ENCODE peak calls at places on chromosomes 6 and 20, in four cellular contexts. One of them, this sample, is unnamed.

GRCh38 chr6:98124176-98124575 is 710.2 kb upstream of the POU3F2 start:
- DNase-seq in IMR-90: no peak
- DNase-seq in adrenal gland: no peak
- DNase-seq in GM12891: no peak
- DNase-seq in this sample: no peak

GRCh38 chr6:14105547-14105946 is 12.0 kb upstream of the CD83 start:
- DNase-seq in IMR-90: no peak
- DNase-seq in adrenal gland: no peak
- DNase-seq in GM12891: no peak
- DNase-seq in this sample: no peak

GRCh38 chr20:44747166-44748004 is 1.7 kb downstream of the KCNK15 start:
- DNase-seq in IMR-90: peak; percentile 53
- DNase-seq in adrenal gland: peak; percentile 82
- DNase-seq in GM12891: peak; percentile 69
- DNase-seq in this sample: peak; percentile 61

GRCh38 chr6:118485601-118486550 is 62.2 kb upstream of the PLN start:
- DNase-seq in IMR-90: peak; percentile 34
- DNase-seq in adrenal gland: no peak
- DNase-seq in GM12891: no peak
- DNase-seq in this sample: no peak

GRCh38 chr20:44011251-44011940 is 96.7 kb downstream of the TOX2 start:
- DNase-seq in IMR-90: no peak
- DNase-seq in adrenal gland: no peak
- DNase-seq in GM12891: no peak
- DNase-seq in this sample: no peak

GRCh38 chr6:40485795-40486194 is 101.4 kb downstream of the LRFN2 start:
- DNase-seq in IMR-90: no peak
- DNase-seq in adrenal gland: no peak
- DNase-seq in GM12891: no peak
- DNase-seq in this sample: no peak

GRCh38 chr20:63084563-63084927 is 77.8 kb upstream of the BHLHE23 start:
- DNase-seq in IMR-90: no peak
- DNase-seq in adrenal gland: no peak
- DNase-seq in GM12891: no peak
- DNase-seq in this sample: peak; percentile 8

GRCh38 chr20:54665812-54666211 is 190.4 kb downstream of the DOK5 start:
- DNase-seq in IMR-90: no peak
- DNase-seq in adrenal gland: no peak
- DNase-seq in GM12891: no peak
- DNase-seq in this sample: no peak

GRCh38 chr20:47573586-47573985 is 71.9 kb downstream of the NCOA3 start:
- DNase-seq in IMR-90: no peak
- DNase-seq in adrenal gland: no peak
- DNase-seq in GM12891: no peak
- DNase-seq in this sample: no peak

GRCh38 chr20:34977365-34978091 is 21.9 kb downstream of the MYH7B start:
- DNase-seq in IMR-90: no peak
- DNase-seq in adrenal gland: no peak
- DNase-seq in GM12891: no peak
- DNase-seq in this sample: no peak

GRCh38 chr6:151403919-151404308 is 12.6 kb upstream of the ZBTB2 start:
- DNase-seq in IMR-90: no peak
- DNase-seq in adrenal gland: no peak
- DNase-seq in GM12891: no peak
- DNase-seq in this sample: no peak

GRCh38 chr6:166515072-166515810 is 71.2 kb downstream of the RAMACL start:
- DNase-seq in IMR-90: peak; percentile 93
- DNase-seq in adrenal gland: no peak
- DNase-seq in GM12891: no peak
- DNase-seq in this sample: no peak

GRCh38 chr20:23147964-23148720 is 62.0 kb upstream of the CD93 start:
- DNase-seq in IMR-90: peak; percentile 90
- DNase-seq in adrenal gland: peak; percentile 81
- DNase-seq in GM12891: no peak
- DNase-seq in this sample: peak; percentile 60

GRCh38 chr6:123715243-123715863 is 78.6 kb upstream of the TRDN start:
- DNase-seq in IMR-90: no peak
- DNase-seq in adrenal gland: peak; percentile 20
- DNase-seq in GM12891: no peak
- DNase-seq in this sample: no peak

GRCh38 chr6:136011475-136011874 is 160.0 kb downstream of the PDE7B start:
- DNase-seq in IMR-90: peak; percentile 48
- DNase-seq in adrenal gland: no peak
- DNase-seq in GM12891: no peak
- DNase-seq in this sample: no peak

GRCh38 chr20:37395921-37396519 is 50.1 kb downstream of the SRC start:
- DNase-seq in IMR-90: no peak
- DNase-seq in adrenal gland: no peak
- DNase-seq in GM12891: no peak
- DNase-seq in this sample: no peak

GRCh38 chr6:74631558-74631957 is 574.3 kb downstream of the COL12A1 start:
- DNase-seq in IMR-90: peak; percentile 25
- DNase-seq in adrenal gland: no peak
- DNase-seq in GM12891: no peak
- DNase-seq in this sample: no peak

GRCh38 chr6:170291271-170292110 is 613 bp upstream of the DLL1 start:
- DNase-seq in IMR-90: no peak
- DNase-seq in adrenal gland: peak; percentile 71
- DNase-seq in GM12891: no peak
- DNase-seq in this sample: peak; percentile 71

GRCh38 chr6:42084889-42085288 is 34.6 kb downstream of the TAF8 start:
- DNase-seq in IMR-90: peak; percentile 32
- DNase-seq in adrenal gland: no peak
- DNase-seq in GM12891: no peak
- DNase-seq in this sample: no peak

GRCh38 chr20:2756056-2756611 is 44.3 kb downstream of the CPXM1 start:
- DNase-seq in IMR-90: peak; percentile 51
- DNase-seq in adrenal gland: no peak
- DNase-seq in GM12891: no peak
- DNase-seq in this sample: peak; percentile 48

GRCh38 chr20:24665741-24666191 is 196.3 kb downstream of the SYNDIG1 start:
- DNase-seq in IMR-90: no peak
- DNase-seq in adrenal gland: no peak
- DNase-seq in GM12891: no peak
- DNase-seq in this sample: peak; percentile 32

GRCh38 chr6:49933526-49933925 is 30.4 kb downstream of the DEFB114 start:
- DNase-seq in IMR-90: no peak
- DNase-seq in adrenal gland: no peak
- DNase-seq in GM12891: no peak
- DNase-seq in this sample: no peak

GRCh38 chr6:56594699-56595098 is 48.0 kb downstream of the DST start:
- DNase-seq in IMR-90: no peak
- DNase-seq in adrenal gland: no peak
- DNase-seq in GM12891: no peak
- DNase-seq in this sample: no peak

GRCh38 chr6:150296890-150297289 is 71.9 kb upstream of the IYD start:
- DNase-seq in IMR-90: no peak
- DNase-seq in adrenal gland: no peak
- DNase-seq in GM12891: no peak
- DNase-seq in this sample: no peak

GRCh38 chr20:24622856-24623255 is 153.4 kb downstream of the SYNDIG1 start:
- DNase-seq in IMR-90: no peak
- DNase-seq in adrenal gland: no peak
- DNase-seq in GM12891: no peak
- DNase-seq in this sample: no peak

GRCh38 chr20:35318502-35319157 is 26.4 kb upstream of the FAM83C start:
- DNase-seq in IMR-90: peak; percentile 90
- DNase-seq in adrenal gland: no peak
- DNase-seq in GM12891: no peak
- DNase-seq in this sample: peak; percentile 58

GRCh38 chr20:10338781-10339180 is 95.2 kb downstream of the MKKS start:
- DNase-seq in IMR-90: no peak
- DNase-seq in adrenal gland: no peak
- DNase-seq in GM12891: no peak
- DNase-seq in this sample: no peak

GRCh38 chr6:137631323-137631722 is 137.1 kb upstream of the OLIG3 start:
- DNase-seq in IMR-90: no peak
- DNase-seq in adrenal gland: no peak
- DNase-seq in GM12891: no peak
- DNase-seq in this sample: no peak
- TF ChIP-seq POLR2A in IMR-90: no peak
- TF ChIP-seq POLR2A in adrenal gland: no peak
- TF ChIP-seq POLR2A in GM12891: no peak
- TF ChIP-seq POLR2A in this sample: no peak

GRCh38 chr6:26519359-26519758 is 18.8 kb upstream of the HMGN4 start:
- DNase-seq in IMR-90: no peak
- DNase-seq in adrenal gland: no peak
- DNase-seq in GM12891: no peak
- DNase-seq in this sample: no peak

GRCh38 chr6:26520088-26520839 is 17.9 kb upstream of the HMGN4 start:
- DNase-seq in IMR-90: no peak
- DNase-seq in adrenal gland: peak; percentile 69
- DNase-seq in GM12891: no peak
- DNase-seq in this sample: peak; percentile 67

GRCh38 chr6:26524722-26525360 is 13.3 kb upstream of the HMGN4 start:
- DNase-seq in IMR-90: no peak
- DNase-seq in adrenal gland: no peak
- DNase-seq in GM12891: no peak
- DNase-seq in this sample: no peak

GRCh38 chr6:26520840-26521484 is 17.2 kb upstream of the HMGN4 start:
- DNase-seq in IMR-90: peak; percentile 80
- DNase-seq in adrenal gland: peak; percentile 92
- DNase-seq in GM12891: peak; percentile 81
- DNase-seq in this sample: peak; percentile 92

GRCh38 chr6:26521485-26522391 is 16.4 kb upstream of the HMGN4 start:
- DNase-seq in IMR-90: peak; percentile 64
- DNase-seq in adrenal gland: peak; percentile 81
- DNase-seq in GM12891: peak; percentile 55
- DNase-seq in this sample: peak; percentile 72
- TF ChIP-seq POLR2A in IMR-90: peak; percentile 37
- TF ChIP-seq POLR2A in adrenal gland: peak; percentile 68
- TF ChIP-seq POLR2A in GM12891: no peak
- TF ChIP-seq POLR2A in this sample: no peak

GRCh38 chr20:50932016-50932338 is 740 bp upstream of the ADNP start:
- DNase-seq in IMR-90: no peak
- DNase-seq in adrenal gland: no peak
- DNase-seq in GM12891: no peak
- DNase-seq in this sample: no peak

GRCh38 chr20:50932881-50933280 is 1.6 kb upstream of the ADNP start:
- DNase-seq in IMR-90: peak; percentile 64
- DNase-seq in adrenal gland: no peak
- DNase-seq in GM12891: no peak
- DNase-seq in this sample: no peak

GRCh38 chr20:50931048-50931305 is 260 bp downstream of the ADNP start:
- DNase-seq in IMR-90: no peak
- DNase-seq in adrenal gland: no peak
- DNase-seq in GM12891: peak; percentile 25
- DNase-seq in this sample: no peak

GRCh38 chr20:50930139-50931047 is 844 bp downstream of the ADNP start:
- DNase-seq in IMR-90: no peak
- DNase-seq in adrenal gland: peak; percentile 28
- DNase-seq in GM12891: no peak
- DNase-seq in this sample: peak; percentile 39

GRCh38 chr20:50931306-50932015 is at the start of gene ADNP:
- DNase-seq in IMR-90: peak; percentile 86
- DNase-seq in adrenal gland: peak; percentile 91
- DNase-seq in GM12891: peak; percentile 56
- DNase-seq in this sample: peak; percentile 91
- TF ChIP-seq POLR2A in IMR-90: peak; percentile 83
- TF ChIP-seq POLR2A in adrenal gland: peak; percentile 92
- TF ChIP-seq POLR2A in GM12891: peak; percentile 87
- TF ChIP-seq POLR2A in this sample: peak; percentile 91

GRCh38 chr6:6588064-6588923 is at the start of gene LY86:
- DNase-seq in IMR-90: no peak
- DNase-seq in adrenal gland: no peak
- DNase-seq in GM12891: no peak
- DNase-seq in this sample: no peak
- TF ChIP-seq POLR2A in IMR-90: no peak
- TF ChIP-seq POLR2A in adrenal gland: no peak
- TF ChIP-seq POLR2A in GM12891: peak; percentile 74
- TF ChIP-seq POLR2A in this sample: no peak

GRCh38 chr6:62345962-62346689 is 60.1 kb upstream of the KHDRBS2 start:
- DNase-seq in IMR-90: no peak
- DNase-seq in adrenal gland: no peak
- DNase-seq in GM12891: no peak
- DNase-seq in this sample: no peak
- TF ChIP-seq POLR2A in IMR-90: no peak
- TF ChIP-seq POLR2A in adrenal gland: no peak
- TF ChIP-seq POLR2A in GM12891: no peak
- TF ChIP-seq POLR2A in this sample: no peak

GRCh38 chr6:132818404-132819359 is 4.3 kb downstream of the RPS12 start:
- DNase-seq in IMR-90: peak; percentile 30
- DNase-seq in adrenal gland: no peak
- DNase-seq in GM12891: no peak
- DNase-seq in this sample: no peak
- TF ChIP-seq POLR2A in IMR-90: peak; percentile 9
- TF ChIP-seq POLR2A in adrenal gland: no peak
- TF ChIP-seq POLR2A in GM12891: peak; percentile 7
- TF ChIP-seq POLR2A in this sample: no peak

DNA sequence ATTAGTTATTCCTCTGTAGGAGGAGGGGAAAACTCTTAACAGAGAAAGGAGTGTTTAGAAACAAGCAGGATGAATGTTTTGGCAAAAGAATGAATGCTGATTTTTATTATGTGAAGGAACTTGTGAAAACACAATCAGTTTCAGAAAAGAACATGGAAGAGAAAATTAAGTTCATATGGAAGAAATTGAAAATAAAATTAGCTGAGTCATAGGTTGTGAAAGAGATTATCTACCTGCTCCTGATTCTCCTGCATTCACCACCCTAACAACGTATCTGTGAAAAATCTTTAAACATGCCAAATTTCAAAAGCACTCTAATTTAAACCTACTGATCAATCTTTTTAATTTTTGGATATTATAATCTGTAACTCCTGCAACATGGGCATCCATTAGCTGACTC is 227.3 kb upstream of the RSPO3 start:
- DNase-seq in IMR-90: no peak
- DNase-seq in adrenal gland: no peak
- DNase-seq in GM12891: no peak
- DNase-seq in this sample: no peak
- TF ChIP-seq POLR2A in IMR-90: no peak
- TF ChIP-seq POLR2A in adrenal gland: no peak
- TF ChIP-seq POLR2A in GM12891: no peak
- TF ChIP-seq POLR2A in this sample: no peak

GRCh38 chr6:16363749-16364148 is 125.4 kb downstream of the GMPR start:
- DNase-seq in IMR-90: no peak
- DNase-seq in adrenal gland: no peak
- DNase-seq in GM12891: no peak
- DNase-seq in this sample: no peak

GRCh38 chr6:16362296-16362695 is 123.9 kb downstream of the GMPR start:
- DNase-seq in IMR-90: no peak
- DNase-seq in adrenal gland: no peak
- DNase-seq in GM12891: no peak
- DNase-seq in this sample: no peak

GRCh38 chr6:16361121-16361520 is 122.7 kb downstream of the GMPR start:
- DNase-seq in IMR-90: no peak
- DNase-seq in adrenal gland: no peak
- DNase-seq in GM12891: no peak
- DNase-seq in this sample: no peak

GRCh38 chr6:16362819-16363589 is 124.6 kb downstream of the GMPR start:
- DNase-seq in IMR-90: no peak
- DNase-seq in adrenal gland: no peak
- DNase-seq in GM12891: no peak
- DNase-seq in this sample: no peak

GRCh38 chr6:16361861-16362260 is 123.5 kb downstream of the GMPR start:
- DNase-seq in IMR-90: no peak
- DNase-seq in adrenal gland: no peak
- DNase-seq in GM12891: no peak
- DNase-seq in this sample: no peak
- TF ChIP-seq POLR2A in IMR-90: no peak
- TF ChIP-seq POLR2A in adrenal gland: no peak
- TF ChIP-seq POLR2A in GM12891: no peak
- TF ChIP-seq POLR2A in this sample: no peak

This sample was measured in right lobe of liver.